ENCODE peak calls at places on chromosomes 1 and 21, in nine cellular contexts. E is astrocyte of the spinal cord; R is CD4-positive, CD25-positive, alpha-beta regulatory T cell; S is fibroblast of the aortic adventitia; L is SK-N-SH; Z is neural progenitor cell; H is IMR-90; U is fibroblast of lung; W is effector memory CD4-positive, alpha-beta T cell. M is an unnamed sample.
A peak's percentile ranks its signal among the peaks of the same experiment; 100 is the strongest.

GRCh38 chr1:175133693-175134435 is 58.7 kb downstream of the KIAA0040 start:
- DNase-seq in Z (no peak), U (no peak), S (peak; percentile 6), H (no peak), E (no peak), W (no peak), L (no peak), R (no peak), M (no peak)

GRCh38 chr1:84782311-84782771 is 92.1 kb upstream of the SSX2IP start:
- DNase-seq in R (peak; percentile 70), W (peak; percentile 49), H (peak; percentile 17), U (peak; percentile 23), L (peak; percentile 42), E (peak; percentile 72), Z (peak; percentile 77), S (peak; percentile 43), M (peak; percentile 47)

GRCh38 chr1:113109908-113110554 is 37.0 kb downstream of the LRIG2 start:
- DNase-seq in R (no peak), L (peak; percentile 61), H (peak; percentile 98), E (peak; percentile 93), U (peak; percentile 94), Z (no peak), W (no peak), S (peak; percentile 98), M (peak; percentile 90)

GRCh38 chr21:44938976-44939531 is 775 bp upstream of the SLX9 start:
- DNase-seq in L (no peak), W (no peak), U (no peak), R (no peak), S (no peak), E (no peak), Z (no peak), H (no peak), M (no peak)

GRCh38 chr1:119367332-119368124 is 1.1 kb upstream of the HAO2 start:
- DNase-seq in E (peak; percentile 46), W (no peak), H (peak; percentile 45), Z (peak; percentile 50), R (no peak), S (peak; percentile 70), U (peak; percentile 58), L (peak; percentile 35), M (peak; percentile 28)

GRCh38 chr1:54355931-54356679 is 50.1 kb downstream of the SSBP3 start:
- DNase-seq in L (peak; percentile 62), H (no peak), S (no peak), U (no peak), E (no peak), W (no peak), Z (peak; percentile 66), R (peak; percentile 37), M (no peak)

GRCh38 chr1:100794719-100795645 is 75.4 kb downstream of the VCAM1 start:
- DNase-seq in Z (no peak), R (no peak), E (peak; percentile 86), L (no peak), S (peak; percentile 55), U (peak; percentile 91), H (peak; percentile 90), W (no peak), M (no peak)

GRCh38 chr1:9413877-9414213 is 121.2 kb downstream of the SPSB1 start:
- DNase-seq in L (no peak), R (no peak), H (peak; percentile 77), W (no peak), Z (no peak), E (peak; percentile 79), S (peak; percentile 99), U (no peak), M (peak; percentile 45)

GRCh38 chr1:9904571-9904970 is 5.5 kb downstream of the CTNNBIP1 start:
- DNase-seq in U (no peak), R (no peak), W (no peak), E (no peak), H (peak; percentile 54), L (no peak), S (peak; percentile 26), Z (no peak), M (no peak)

DNA sequence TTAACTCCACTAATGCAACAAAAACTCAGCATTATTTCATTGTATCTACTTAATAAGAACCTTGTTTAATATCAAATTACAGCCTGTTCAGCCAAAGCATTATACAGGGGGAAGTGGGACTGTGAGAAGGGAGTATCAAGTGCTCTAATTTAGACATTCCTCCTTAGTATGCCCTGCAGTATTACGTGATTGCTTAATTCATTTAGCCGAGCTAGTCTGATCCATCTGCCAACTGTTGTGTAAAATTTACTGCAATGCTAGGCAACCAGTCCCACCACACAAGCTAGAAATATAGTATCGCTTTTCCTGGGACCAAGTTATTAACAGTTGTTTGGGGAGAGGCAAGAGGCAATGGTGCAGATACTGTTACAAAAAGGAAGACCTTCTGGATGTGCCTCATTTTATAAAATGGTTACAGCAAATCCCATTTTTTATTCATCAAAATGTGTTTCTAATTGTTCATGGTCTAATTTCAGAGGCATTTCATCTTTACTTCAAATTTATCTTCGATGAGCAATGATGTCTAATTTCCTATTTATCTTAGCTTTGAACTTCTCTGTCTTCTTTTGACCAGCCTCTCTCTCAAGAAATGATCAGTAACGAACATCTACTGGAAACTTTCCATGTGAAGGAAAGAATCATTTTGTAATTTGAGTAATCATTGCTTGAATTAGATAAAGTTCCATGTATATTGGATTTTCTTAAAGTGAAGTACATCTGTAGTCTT is 283.3 kb downstream of the DUSP10 start:
- DNase-seq in R (no peak), H (peak; percentile 81), E (peak; percentile 18), W (no peak), L (peak; percentile 44), U (peak; percentile 91), Z (no peak), S (peak; percentile 89), M (peak; percentile 71)
- H3K4me3 ChIP-seq in R (no peak overlapping the region), H (no peak overlapping the region), E (no peak overlapping the region), W (no peak overlapping the region), L (peak overlapping the region; percentile 6), U (no peak overlapping the region), Z (no peak overlapping the region), S (no peak overlapping the region), M (no peak overlapping the region)

GRCh38 chr1:24850353-24850905 is 79.6 kb downstream of the RUNX3 start:
- DNase-seq in R (no peak), W (no peak), L (no peak), U (peak; percentile 22), Z (no peak), S (peak; percentile 39), E (peak; percentile 26), H (peak; percentile 55), M (no peak)

GRCh38 chr1:24849653-24850295 is 80.3 kb downstream of the RUNX3 start:
- DNase-seq in L (no peak), H (peak; percentile 34), U (peak; percentile 49), Z (peak; percentile 65), W (no peak), S (peak; percentile 39), E (no peak), R (peak; percentile 33), M (no peak)

GRCh38 chr1:24853656-24854055 is 76.4 kb downstream of the RUNX3 start:
- DNase-seq in R (no peak), S (no peak), Z (no peak), E (no peak), U (no peak), W (no peak), H (no peak), L (no peak), M (no peak)

DNA sequence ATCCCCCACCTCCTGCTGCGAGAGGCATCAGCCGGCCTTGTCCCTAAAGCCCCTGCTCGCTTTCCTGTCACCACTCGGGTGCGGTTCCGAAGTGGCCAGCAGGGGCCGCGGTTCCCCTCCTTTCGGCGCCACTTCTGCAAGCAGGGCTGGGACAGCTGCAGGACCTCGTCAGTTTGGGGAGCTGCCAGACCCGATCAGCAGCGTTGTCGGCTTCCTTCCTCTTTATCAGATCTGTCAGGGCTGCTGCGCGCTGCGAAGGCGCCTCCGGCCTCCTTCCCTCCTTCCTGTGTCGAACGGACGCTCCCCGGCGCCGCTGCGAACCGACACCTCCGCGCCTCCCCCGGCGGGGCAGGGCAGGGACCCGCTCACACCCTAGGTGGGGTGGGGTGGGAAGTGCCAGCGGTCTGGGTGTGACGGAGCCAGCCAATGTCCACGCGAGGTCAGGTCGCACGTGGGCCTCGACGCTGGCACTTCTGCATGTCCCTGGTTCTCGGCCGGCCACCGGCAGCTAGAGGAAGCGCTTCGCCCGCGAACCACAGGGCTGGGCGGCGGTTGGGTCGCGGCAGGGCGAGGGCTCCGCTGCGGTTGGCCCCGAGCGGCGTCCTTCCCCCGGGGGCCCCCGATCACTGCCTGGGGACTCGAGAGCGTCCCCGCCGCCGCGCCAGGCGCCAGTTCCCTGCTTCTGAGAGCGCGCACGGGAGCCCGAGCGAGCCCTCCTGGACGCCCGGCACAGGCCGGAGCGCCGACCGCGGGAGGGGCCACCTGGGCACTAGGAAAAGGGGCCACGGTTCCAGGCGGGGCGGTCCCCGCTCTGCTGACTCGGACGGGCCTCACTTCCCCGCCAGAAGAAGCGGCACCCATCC is 81.8 kb downstream of the RUNX3 start:
- DNase-seq in W (peak; percentile 81), R (peak; percentile 94), Z (peak; percentile 94), S (peak; percentile 89), E (peak; percentile 83), H (peak; percentile 86), U (peak; percentile 92), L (peak; percentile 91), M (peak; percentile 85)
- H3K4me3 ChIP-seq in W (peak overlapping the region; percentile 58), R (peak overlapping the region; percentile 40), Z (peak overlapping the region; percentile 54), S (peak overlapping the region; percentile 51), E (peak overlapping the region; percentile 38), H (peak overlapping the region; percentile 28), U (peak overlapping the region; percentile 53), L (peak overlapping the region; percentile 37), M (peak overlapping the region; percentile 65)

DNA sequence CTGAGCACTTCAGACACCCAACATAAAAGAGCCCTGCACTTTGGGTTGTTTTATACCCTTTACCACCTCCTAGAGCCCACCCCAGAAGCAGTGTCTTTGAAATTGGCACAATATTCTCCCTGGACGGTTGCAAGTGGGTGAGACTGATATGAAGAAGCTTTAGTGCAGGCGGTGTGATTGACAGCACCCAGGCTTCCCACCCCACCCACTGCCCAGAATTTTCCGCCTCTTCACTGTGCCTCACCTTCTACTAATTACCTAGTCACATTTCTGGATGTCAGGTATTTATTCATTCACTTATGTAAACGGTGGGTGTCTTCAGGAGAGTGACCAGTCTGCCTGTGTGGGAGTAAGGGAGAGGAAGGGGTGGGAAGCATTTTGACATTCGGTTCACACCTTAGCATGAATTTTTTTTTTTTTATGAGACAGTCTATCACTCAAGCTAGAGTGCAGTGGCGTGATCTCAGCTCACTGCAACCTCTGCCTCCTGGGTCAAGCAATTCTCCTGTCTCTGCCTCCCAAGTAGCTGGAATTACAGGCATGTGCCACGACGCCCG is 1.7 kb upstream of the FAM89A start:
- DNase-seq in H (no peak), L (no peak), Z (no peak), U (no peak), S (no peak), W (no peak), R (no peak), E (no peak), M (no peak)
- H3K4me3 ChIP-seq in H (no peak overlapping the region), L (no peak overlapping the region), Z (no peak overlapping the region), U (no peak overlapping the region), S (no peak overlapping the region), W (no peak overlapping the region), R (no peak overlapping the region), E (no peak overlapping the region), M (no peak overlapping the region)

GRCh38 chr21:18069875-18070274 is 174.8 kb upstream of the CHODL start:
- DNase-seq in E (no peak), W (no peak), L (no peak), R (no peak), U (no peak), Z (no peak), S (no peak), H (no peak), M (no peak)

DNA sequence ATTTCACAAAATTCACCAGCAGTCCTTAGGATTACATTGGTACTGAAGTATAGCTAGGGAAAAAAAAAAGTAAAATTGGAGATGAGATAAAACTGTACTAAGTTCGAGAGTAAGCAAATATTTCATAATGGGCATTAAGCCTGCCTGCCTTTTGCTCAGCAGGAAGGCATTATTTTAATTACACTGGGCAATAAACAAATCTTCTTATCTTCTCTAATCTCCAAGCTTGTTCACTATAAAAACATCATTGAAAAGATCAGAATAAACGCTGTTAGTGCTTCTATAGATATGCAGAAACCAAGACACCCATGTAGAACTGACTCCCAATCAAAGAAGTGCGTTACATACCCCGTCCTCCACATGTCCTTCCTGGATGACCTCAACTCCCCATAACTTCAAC is 174.2 kb upstream of the CHODL start:
- DNase-seq in L (no peak), R (no peak), U (no peak), S (no peak), Z (no peak), E (no peak), H (no peak), W (no peak), M (no peak)
- H3K4me3 ChIP-seq in L (no peak overlapping the region), R (no peak overlapping the region), U (no peak overlapping the region), S (no peak overlapping the region), Z (no peak overlapping the region), E (no peak overlapping the region), H (no peak overlapping the region), W (no peak overlapping the region), M (no peak overlapping the region)